ENCODE peak calls at places on chromosomes 6 and 20, in five cellular contexts. One of them, this sample, is unnamed.

GRCh38 chr6:69936674-69937363 is 70.5 kb downstream of the COL19A1 start:
- DNase-seq in stomach: no peak
- DNase-seq in breast epithelium: peak; percentile 54
- DNase-seq in H1: no peak
- DNase-seq in prostate gland: peak; percentile 64
- DNase-seq in this sample: no peak

GRCh38 chr6:75275067-75275466 is 9.5 kb downstream of the TMEM30A start:
- DNase-seq in stomach: no peak
- DNase-seq in breast epithelium: no peak
- DNase-seq in H1: no peak
- DNase-seq in prostate gland: no peak
- DNase-seq in this sample: no peak

GRCh38 chr6:117346142-117346930 is 79.4 kb downstream of the ROS1 start:
- DNase-seq in stomach: no peak
- DNase-seq in breast epithelium: no peak
- DNase-seq in H1: no peak
- DNase-seq in prostate gland: no peak
- DNase-seq in this sample: no peak

GRCh38 chr20:1186367-1186991 is 1.7 kb upstream of the TMEM74B start:
- DNase-seq in stomach: no peak
- DNase-seq in breast epithelium: no peak
- DNase-seq in H1: no peak
- DNase-seq in prostate gland: no peak
- DNase-seq in this sample: no peak

GRCh38 chr6:141472123-141472522 is 660.6 kb upstream of the GJE1 start:
- DNase-seq in stomach: no peak
- DNase-seq in breast epithelium: no peak
- DNase-seq in H1: no peak
- DNase-seq in prostate gland: no peak
- DNase-seq in this sample: no peak

GRCh38 chr6:116447496-116448011 is 13.6 kb upstream of the CALHM6 start:
- DNase-seq in stomach: no peak
- DNase-seq in breast epithelium: no peak
- DNase-seq in H1: no peak
- DNase-seq in prostate gland: no peak
- DNase-seq in this sample: no peak

GRCh38 chr6:54910326-54910952 is 63.9 kb downstream of the FAM83B start:
- DNase-seq in stomach: no peak
- DNase-seq in breast epithelium: no peak
- DNase-seq in H1: no peak
- DNase-seq in prostate gland: no peak
- DNase-seq in this sample: no peak

GRCh38 chr6:136921521-136921935 is 573 bp upstream of the SLC35D3 start:
- DNase-seq in stomach: no peak
- DNase-seq in breast epithelium: no peak
- DNase-seq in H1: no peak
- DNase-seq in prostate gland: no peak
- DNase-seq in this sample: no peak

GRCh38 chr6:35687658-35688604 is 784 bp downstream of the FKBP5 start:
- DNase-seq in stomach: peak; percentile 69
- DNase-seq in breast epithelium: peak; percentile 37
- DNase-seq in H1: no peak
- DNase-seq in prostate gland: peak; percentile 53
- DNase-seq in this sample: no peak

GRCh38 chr6:157213426-157213825 is 109.9 kb downstream of the TMEM242 start:
- DNase-seq in stomach: no peak
- DNase-seq in breast epithelium: no peak
- DNase-seq in H1: no peak
- DNase-seq in prostate gland: no peak
- DNase-seq in this sample: no peak

GRCh38 chr20:39233755-39234154 is 271.6 kb downstream of the DHX35 start:
- DNase-seq in stomach: no peak
- DNase-seq in breast epithelium: no peak
- DNase-seq in H1: no peak
- DNase-seq in prostate gland: no peak
- DNase-seq in this sample: no peak

GRCh38 chr6:160221423-160221822 is 37.2 kb downstream of the SLC22A2 start:
- DNase-seq in stomach: no peak
- DNase-seq in breast epithelium: no peak
- DNase-seq in H1: no peak
- DNase-seq in prostate gland: no peak
- DNase-seq in this sample: no peak

GRCh38 chr6:156017838-156018237 is 562.2 kb upstream of the NOX3 start:
- DNase-seq in stomach: no peak
- DNase-seq in breast epithelium: no peak
- DNase-seq in H1: no peak
- DNase-seq in prostate gland: no peak
- DNase-seq in this sample: no peak

GRCh38 chr6:2209226-2209809 is 36.1 kb downstream of the GMDS start:
- DNase-seq in stomach: peak; percentile 70
- DNase-seq in breast epithelium: peak; percentile 28
- DNase-seq in H1: peak; percentile 50
- DNase-seq in prostate gland: peak; percentile 50
- DNase-seq in this sample: no peak

GRCh38 chr6:42225419-42225818 is 7.8 kb upstream of the MRPS10 start:
- DNase-seq in stomach: no peak
- DNase-seq in breast epithelium: no peak
- DNase-seq in H1: no peak
- DNase-seq in prostate gland: no peak
- DNase-seq in this sample: no peak

GRCh38 chr20:50673146-50673830 is 18.1 kb downstream of the RIPOR3 start:
- DNase-seq in stomach: peak; percentile 55
- DNase-seq in breast epithelium: no peak
- DNase-seq in H1: no peak
- DNase-seq in prostate gland: no peak
- DNase-seq in this sample: no peak

GRCh38 chr6:42100029-42100901 is 42.2 kb downstream of the C6orf132 start:
- DNase-seq in stomach: no peak
- DNase-seq in breast epithelium: no peak
- DNase-seq in H1: no peak
- DNase-seq in prostate gland: no peak
- DNase-seq in this sample: no peak

GRCh38 chr20:59824711-59825562 is 108.5 kb downstream of the SYCP2 start:
- DNase-seq in stomach: no peak
- DNase-seq in breast epithelium: no peak
- DNase-seq in H1: no peak
- DNase-seq in prostate gland: no peak
- DNase-seq in this sample: peak; percentile 70

GRCh38 chr6:166908812-166909211 is 47.5 kb downstream of the RNASET2 start:
- DNase-seq in stomach: no peak
- DNase-seq in breast epithelium: no peak
- DNase-seq in H1: no peak
- DNase-seq in prostate gland: no peak
- DNase-seq in this sample: no peak

GRCh38 chr6:34362909-34363713 is 29.4 kb downstream of the NUDT3 start:
- DNase-seq in stomach: no peak
- DNase-seq in breast epithelium: no peak
- DNase-seq in H1: no peak
- DNase-seq in prostate gland: no peak
- DNase-seq in this sample: no peak

GRCh38 chr6:94859924-94860323 is 717.4 kb upstream of the MANEA start:
- DNase-seq in stomach: no peak
- DNase-seq in breast epithelium: no peak
- DNase-seq in H1: no peak
- DNase-seq in prostate gland: no peak
- DNase-seq in this sample: no peak

DNA sequence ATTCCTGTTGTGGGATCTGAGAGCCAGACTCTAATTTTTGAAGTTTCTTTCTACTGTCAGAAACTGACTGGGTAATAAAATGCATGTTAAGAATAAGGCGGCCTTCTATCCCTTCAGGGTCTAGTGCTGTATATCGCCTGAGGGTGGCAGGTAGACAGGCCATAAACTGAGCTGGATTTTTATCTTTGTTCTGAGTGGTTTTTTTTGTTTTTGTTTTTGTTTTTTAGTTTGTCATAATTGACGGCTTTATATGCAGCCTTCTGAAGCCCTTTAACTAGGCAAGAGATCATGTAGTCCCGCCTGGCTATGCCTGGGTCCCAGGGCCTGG is 747.7 kb upstream of the ADGRB3 start:
- DNase-seq in stomach: no peak
- DNase-seq in breast epithelium: no peak
- DNase-seq in H1: no peak
- DNase-seq in prostate gland: no peak
- DNase-seq in this sample: no peak
- H3K9me3 ChIP-seq in stomach: peaks cover 11% of the 10 kb centered on the region
- H3K9me3 ChIP-seq in breast epithelium: peaks cover 9% of the 10 kb centered on the region
- H3K9me3 ChIP-seq in H1: no peaks in the 10 kb centered on the region
- H3K9me3 ChIP-seq in prostate gland: no peaks in the 10 kb centered on the region
- H3K9me3 ChIP-seq in this sample: no peaks in the 10 kb centered on the region

GRCh38 chr6:51266569-51266968 is 447.9 kb downstream of the TFAP2B start:
- DNase-seq in stomach: no peak
- DNase-seq in breast epithelium: no peak
- DNase-seq in H1: no peak
- DNase-seq in prostate gland: no peak
- DNase-seq in this sample: no peak
- TF ChIP-seq POLR2AphosphoS5 in stomach: no peak
- TF ChIP-seq POLR2AphosphoS5 in breast epithelium: no peak
- TF ChIP-seq POLR2AphosphoS5 in H1: no peak
- TF ChIP-seq POLR2AphosphoS5 in prostate gland: no peak
- TF ChIP-seq POLR2AphosphoS5 in this sample: no peak

GRCh38 chr20:45796336-45797070 is 4.7 kb downstream of the DNTTIP1 start:
- DNase-seq in stomach: no peak
- DNase-seq in breast epithelium: no peak
- DNase-seq in H1: no peak
- DNase-seq in prostate gland: no peak
- DNase-seq in this sample: no peak

GRCh38 chr20:45801851-45802250 is 10.1 kb downstream of the DNTTIP1 start:
- DNase-seq in stomach: no peak
- DNase-seq in breast epithelium: no peak
- DNase-seq in H1: no peak
- DNase-seq in prostate gland: no peak
- DNase-seq in this sample: no peak

DNA sequence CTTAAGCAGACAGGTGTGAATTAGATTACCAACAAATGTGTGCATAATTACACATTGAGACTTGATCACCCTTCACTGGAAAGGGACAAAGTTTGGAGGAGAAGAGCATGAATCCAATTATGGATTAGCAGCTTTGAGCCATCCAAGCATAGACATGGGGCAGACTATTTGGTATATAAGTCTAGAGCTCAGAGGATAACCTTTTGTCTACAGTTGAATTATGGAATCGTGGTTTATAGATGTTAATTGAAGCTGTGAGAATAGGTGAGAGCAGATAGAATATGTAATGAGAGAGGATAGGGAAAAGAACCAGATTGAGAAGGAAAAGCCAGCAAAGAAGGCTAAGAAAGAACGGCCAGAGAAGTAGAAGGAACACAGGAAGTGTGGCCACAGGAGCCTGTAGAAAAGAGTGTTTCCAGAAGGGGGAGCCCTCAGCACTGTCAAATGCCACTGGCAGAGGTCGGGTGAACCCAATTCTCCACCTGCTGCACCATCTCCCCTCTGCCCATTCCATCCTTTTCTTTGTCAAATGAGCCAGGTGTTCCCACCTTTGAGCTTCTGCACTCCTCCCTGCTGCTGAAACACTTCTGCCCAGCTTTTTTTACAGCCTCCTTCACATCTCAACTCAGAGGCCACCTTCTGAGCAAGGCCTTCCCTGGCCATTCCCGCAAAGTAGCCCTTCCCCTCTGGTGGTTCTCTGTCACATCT is 7.3 kb downstream of the DNTTIP1 start:
- DNase-seq in stomach: peak; percentile 67
- DNase-seq in breast epithelium: no peak
- DNase-seq in H1: peak; percentile 36
- DNase-seq in prostate gland: no peak
- DNase-seq in this sample: no peak
- H3K36me3 ChIP-seq in stomach: peaks cover 53% of the 10 kb centered on the region
- H3K36me3 ChIP-seq in breast epithelium: peaks cover 5% of the 10 kb centered on the region
- H3K36me3 ChIP-seq in H1: peaks cover 42% of the 10 kb centered on the region
- H3K36me3 ChIP-seq in prostate gland: peaks cover 15% of the 10 kb centered on the region
- H3K36me3 ChIP-seq in this sample: no peaks in the 10 kb centered on the region

DNA sequence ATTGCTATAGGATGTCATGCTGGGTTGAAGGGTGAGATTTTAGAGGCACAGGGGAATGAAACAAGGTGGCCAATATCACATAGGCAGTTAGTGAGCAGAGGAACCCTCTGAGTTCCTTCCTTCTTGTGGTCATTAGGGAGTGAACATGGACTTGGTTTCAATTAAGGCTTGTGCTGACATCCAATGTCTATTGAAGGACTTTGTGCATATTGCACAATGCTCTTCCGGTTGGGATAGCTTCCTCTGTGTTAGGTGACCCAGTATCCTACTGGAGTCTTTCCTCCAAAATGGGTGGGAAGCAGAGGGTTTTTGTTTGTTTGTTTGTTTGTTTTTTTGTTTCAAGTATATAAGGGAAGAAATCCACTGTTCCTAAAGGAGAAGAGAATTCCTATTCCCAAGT is 98.5 kb downstream of the HDGFL1 start:
- DNase-seq in stomach: no peak
- DNase-seq in breast epithelium: no peak
- DNase-seq in H1: no peak
- DNase-seq in prostate gland: no peak
- DNase-seq in this sample: no peak
- H3K9me3 ChIP-seq in stomach: no peaks in the 10 kb centered on the region
- H3K9me3 ChIP-seq in breast epithelium: no peaks in the 10 kb centered on the region
- H3K9me3 ChIP-seq in H1: no peaks in the 10 kb centered on the region
- H3K9me3 ChIP-seq in prostate gland: no peaks in the 10 kb centered on the region
- H3K9me3 ChIP-seq in this sample: no peaks in the 10 kb centered on the region

This sample was measured in vagina.